ENCODE peak calls at places on chromosomes 11 and 22, in eight cellular contexts. One of them, this sample, is unnamed.

GRCh38 chr11:126857860-126858808 is 142.4 kb downstream of the KIRREL3 start:
- DNase-seq in OCI-LY7: no peak
- DNase-seq in activated CD4-positive, alpha-beta T cell treated with anti-CD3 and anti-CD28 coated beads, Interleukin-2, amount 50 U/mL, for 24 hours: no peak
- DNase-seq in PC-9: no peak
- DNase-seq in cardiac muscle cell: no peak
- DNase-seq in fibroblast of lung: peak; percentile 88
- DNase-seq in stimulated activated CD4-positive, alpha-beta T cell treated with anti-CD3 and anti-CD28 coated beads, Interleukin-1b, Interleukin-23, amount 100 ng/mL, for 24 hours: no peak
- DNase-seq in neuronal stem cell: no peak
- DNase-seq in this sample: peak; percentile 19

GRCh38 chr11:128934351-128934750 is 8.3 kb downstream of the TP53AIP1 start:
- DNase-seq in PC-9: no peak
- DNase-seq in cardiac muscle cell: no peak
- DNase-seq in neuronal stem cell: no peak
- DNase-seq in stimulated activated CD4-positive, alpha-beta T cell treated with anti-CD3 and anti-CD28 coated beads, Interleukin-1b, Interleukin-23, amount 100 ng/mL, for 24 hours: no peak
- DNase-seq in OCI-LY7: no peak
- DNase-seq in fibroblast of lung: no peak
- DNase-seq in activated CD4-positive, alpha-beta T cell treated with anti-CD3 and anti-CD28 coated beads, Interleukin-2, amount 50 U/mL, for 24 hours: no peak
- DNase-seq in this sample: no peak

GRCh38 chr11:112582366-112582765 is 321.7 kb upstream of the PLET1 start:
- DNase-seq in fibroblast of lung: no peak
- DNase-seq in PC-9: no peak
- DNase-seq in activated CD4-positive, alpha-beta T cell treated with anti-CD3 and anti-CD28 coated beads, Interleukin-2, amount 50 U/mL, for 24 hours: no peak
- DNase-seq in OCI-LY7: no peak
- DNase-seq in neuronal stem cell: no peak
- DNase-seq in cardiac muscle cell: no peak
- DNase-seq in stimulated activated CD4-positive, alpha-beta T cell treated with anti-CD3 and anti-CD28 coated beads, Interleukin-1b, Interleukin-23, amount 100 ng/mL, for 24 hours: no peak
- DNase-seq in this sample: no peak

GRCh38 chr11:944711-945470 is 19.2 kb downstream of the AP2A2 start:
- DNase-seq in OCI-LY7: no peak
- DNase-seq in PC-9: no peak
- DNase-seq in fibroblast of lung: peak; percentile 60
- DNase-seq in cardiac muscle cell: peak; percentile 27
- DNase-seq in activated CD4-positive, alpha-beta T cell treated with anti-CD3 and anti-CD28 coated beads, Interleukin-2, amount 50 U/mL, for 24 hours: no peak
- DNase-seq in neuronal stem cell: peak; percentile 71
- DNase-seq in stimulated activated CD4-positive, alpha-beta T cell treated with anti-CD3 and anti-CD28 coated beads, Interleukin-1b, Interleukin-23, amount 100 ng/mL, for 24 hours: no peak
- DNase-seq in this sample: no peak

GRCh38 chr11:35099278-35100018 is 39.5 kb upstream of the CD44 start:
- DNase-seq in OCI-LY7: no peak
- DNase-seq in PC-9: no peak
- DNase-seq in activated CD4-positive, alpha-beta T cell treated with anti-CD3 and anti-CD28 coated beads, Interleukin-2, amount 50 U/mL, for 24 hours: no peak
- DNase-seq in neuronal stem cell: no peak
- DNase-seq in fibroblast of lung: peak; percentile 78
- DNase-seq in cardiac muscle cell: no peak
- DNase-seq in stimulated activated CD4-positive, alpha-beta T cell treated with anti-CD3 and anti-CD28 coated beads, Interleukin-1b, Interleukin-23, amount 100 ng/mL, for 24 hours: no peak
- DNase-seq in this sample: no peak

GRCh38 chr11:111089759-111090158 is 155.8 kb upstream of the POU2AF2 start:
- DNase-seq in OCI-LY7: no peak
- DNase-seq in activated CD4-positive, alpha-beta T cell treated with anti-CD3 and anti-CD28 coated beads, Interleukin-2, amount 50 U/mL, for 24 hours: no peak
- DNase-seq in fibroblast of lung: no peak
- DNase-seq in neuronal stem cell: no peak
- DNase-seq in stimulated activated CD4-positive, alpha-beta T cell treated with anti-CD3 and anti-CD28 coated beads, Interleukin-1b, Interleukin-23, amount 100 ng/mL, for 24 hours: no peak
- DNase-seq in cardiac muscle cell: no peak
- DNase-seq in PC-9: no peak
- DNase-seq in this sample: no peak

GRCh38 chr11:107581147-107581546 is 9.8 kb upstream of the ELMOD1 start:
- DNase-seq in stimulated activated CD4-positive, alpha-beta T cell treated with anti-CD3 and anti-CD28 coated beads, Interleukin-1b, Interleukin-23, amount 100 ng/mL, for 24 hours: no peak
- DNase-seq in neuronal stem cell: no peak
- DNase-seq in OCI-LY7: no peak
- DNase-seq in PC-9: no peak
- DNase-seq in fibroblast of lung: no peak
- DNase-seq in cardiac muscle cell: no peak
- DNase-seq in activated CD4-positive, alpha-beta T cell treated with anti-CD3 and anti-CD28 coated beads, Interleukin-2, amount 50 U/mL, for 24 hours: no peak
- DNase-seq in this sample: no peak

GRCh38 chr11:76242004-76242779 is 35.9 kb upstream of the WNT11 start:
- DNase-seq in OCI-LY7: no peak
- DNase-seq in stimulated activated CD4-positive, alpha-beta T cell treated with anti-CD3 and anti-CD28 coated beads, Interleukin-1b, Interleukin-23, amount 100 ng/mL, for 24 hours: no peak
- DNase-seq in activated CD4-positive, alpha-beta T cell treated with anti-CD3 and anti-CD28 coated beads, Interleukin-2, amount 50 U/mL, for 24 hours: no peak
- DNase-seq in neuronal stem cell: no peak
- DNase-seq in fibroblast of lung: no peak
- DNase-seq in PC-9: no peak
- DNase-seq in cardiac muscle cell: no peak
- DNase-seq in this sample: no peak

GRCh38 chr22:23180893-23181762 is 819 bp downstream of the BCR start:
- DNase-seq in stimulated activated CD4-positive, alpha-beta T cell treated with anti-CD3 and anti-CD28 coated beads, Interleukin-1b, Interleukin-23, amount 100 ng/mL, for 24 hours: no peak
- DNase-seq in activated CD4-positive, alpha-beta T cell treated with anti-CD3 and anti-CD28 coated beads, Interleukin-2, amount 50 U/mL, for 24 hours: no peak
- DNase-seq in cardiac muscle cell: peak; percentile 30
- DNase-seq in fibroblast of lung: no peak
- DNase-seq in neuronal stem cell: no peak
- DNase-seq in OCI-LY7: peak; percentile 43
- DNase-seq in PC-9: no peak
- DNase-seq in this sample: no peak

GRCh38 chr11:65611028-65611757 is 2.8 kb downstream of the MAP3K11 start:
- DNase-seq in PC-9: no peak
- DNase-seq in cardiac muscle cell: no peak
- DNase-seq in stimulated activated CD4-positive, alpha-beta T cell treated with anti-CD3 and anti-CD28 coated beads, Interleukin-1b, Interleukin-23, amount 100 ng/mL, for 24 hours: no peak
- DNase-seq in activated CD4-positive, alpha-beta T cell treated with anti-CD3 and anti-CD28 coated beads, Interleukin-2, amount 50 U/mL, for 24 hours: no peak
- DNase-seq in fibroblast of lung: no peak
- DNase-seq in neuronal stem cell: no peak
- DNase-seq in OCI-LY7: no peak
- DNase-seq in this sample: no peak

GRCh38 chr11:102330226-102330625 is 12.9 kb downstream of the BIRC3 start:
- DNase-seq in fibroblast of lung: peak; percentile 13
- DNase-seq in neuronal stem cell: no peak
- DNase-seq in stimulated activated CD4-positive, alpha-beta T cell treated with anti-CD3 and anti-CD28 coated beads, Interleukin-1b, Interleukin-23, amount 100 ng/mL, for 24 hours: no peak
- DNase-seq in activated CD4-positive, alpha-beta T cell treated with anti-CD3 and anti-CD28 coated beads, Interleukin-2, amount 50 U/mL, for 24 hours: no peak
- DNase-seq in cardiac muscle cell: no peak
- DNase-seq in PC-9: peak; percentile 9
- DNase-seq in OCI-LY7: no peak
- DNase-seq in this sample: no peak

GRCh38 chr22:49523374-49524008 is 304.2 kb downstream of the BRD1 start:
- DNase-seq in stimulated activated CD4-positive, alpha-beta T cell treated with anti-CD3 and anti-CD28 coated beads, Interleukin-1b, Interleukin-23, amount 100 ng/mL, for 24 hours: no peak
- DNase-seq in fibroblast of lung: no peak
- DNase-seq in cardiac muscle cell: no peak
- DNase-seq in neuronal stem cell: no peak
- DNase-seq in PC-9: no peak
- DNase-seq in activated CD4-positive, alpha-beta T cell treated with anti-CD3 and anti-CD28 coated beads, Interleukin-2, amount 50 U/mL, for 24 hours: no peak
- DNase-seq in OCI-LY7: no peak
- DNase-seq in this sample: no peak

GRCh38 chr11:27858901-27859300 is 158.6 kb upstream of the BDNF start:
- DNase-seq in OCI-LY7: no peak
- DNase-seq in cardiac muscle cell: no peak
- DNase-seq in activated CD4-positive, alpha-beta T cell treated with anti-CD3 and anti-CD28 coated beads, Interleukin-2, amount 50 U/mL, for 24 hours: no peak
- DNase-seq in stimulated activated CD4-positive, alpha-beta T cell treated with anti-CD3 and anti-CD28 coated beads, Interleukin-1b, Interleukin-23, amount 100 ng/mL, for 24 hours: no peak
- DNase-seq in PC-9: no peak
- DNase-seq in neuronal stem cell: no peak
- DNase-seq in fibroblast of lung: peak; percentile 16
- DNase-seq in this sample: no peak

GRCh38 chr11:23252426-23252825 is 392.2 kb upstream of the CCDC179 start:
- DNase-seq in neuronal stem cell: no peak
- DNase-seq in fibroblast of lung: no peak
- DNase-seq in PC-9: no peak
- DNase-seq in OCI-LY7: no peak
- DNase-seq in stimulated activated CD4-positive, alpha-beta T cell treated with anti-CD3 and anti-CD28 coated beads, Interleukin-1b, Interleukin-23, amount 100 ng/mL, for 24 hours: no peak
- DNase-seq in cardiac muscle cell: no peak
- DNase-seq in activated CD4-positive, alpha-beta T cell treated with anti-CD3 and anti-CD28 coated beads, Interleukin-2, amount 50 U/mL, for 24 hours: no peak
- DNase-seq in this sample: no peak